ENCODE peak calls at places on chromosomes 3 and 15, in five cellular contexts. E is epithelial cell of esophagus, M is ovary, F is uterus, H is dorsolateral prefrontal cortex. Z is an unnamed sample.

GRCh38 chr3:52126036-52126435 is 28.2 kb downstream of the POC1A start:
- DNase-seq in E (no peak), M (no peak), F (no peak), H (no peak), Z (no peak)

GRCh38 chr3:154314152-154314551 is 10.1 kb downstream of the DHX36 start:
- DNase-seq in E (no peak), M (no peak), F (no peak), H (no peak), Z (no peak)

GRCh38 chr3:52596658-52597265 is 60.4 kb downstream of the UQCC5 start:
- DNase-seq in E (no peak), M (no peak), F (no peak), H (peak; percentile 80), Z (no peak)

GRCh38 chr3:65539620-65540019 is 499.1 kb downstream of the MAGI1 start:
- DNase-seq in E (no peak), M (no peak), F (no peak), H (no peak), Z (peak; percentile 55)

GRCh38 chr3:119562307-119562961 is 3.0 kb upstream of the CD80 start:
- DNase-seq in E (no peak), M (no peak), F (no peak), H (no peak), Z (no peak)

GRCh38 chr3:138332472-138333073 is 2.9 kb upstream of the NME9 start:
- DNase-seq in E (peak; percentile 41), M (no peak), F (no peak), H (no peak), Z (peak; percentile 52)

GRCh38 chr15:29331669-29332068 is 62.0 kb upstream of the NSMCE3 start:
- DNase-seq in E (peak; percentile 4), M (no peak), F (no peak), H (no peak), Z (no peak)

GRCh38 chr3:71456155-71456554 is 127.4 kb downstream of the FOXP1 start:
- DNase-seq in E (no peak), M (no peak), F (no peak), H (no peak), Z (no peak)

GRCh38 chr3:168419091-168419490 is 323.4 kb upstream of the GOLIM4 start:
- DNase-seq in E (no peak), M (no peak), F (no peak), H (no peak), Z (peak; percentile 64)

GRCh38 chr3:49625971-49626640 is 48.0 kb upstream of the APEH start:
- DNase-seq in E (no peak), M (no peak), F (no peak), H (peak; percentile 39), Z (no peak)

GRCh38 chr15:40582726-40583246 is 11.3 kb upstream of the KNL1 start:
- DNase-seq in E (peak; percentile 17), M (no peak), F (no peak), H (no peak), Z (no peak)

GRCh38 chr3:36895488-36896409 is 49.1 kb downstream of the TRANK1 start:
- DNase-seq in E (no peak), M (no peak), F (no peak), H (no peak), Z (no peak)

GRCh38 chr3:142104763-142105162 is 44.6 kb downstream of the TFDP2 start:
- DNase-seq in E (no peak), M (no peak), F (no peak), H (no peak), Z (no peak)

GRCh38 chr3:189459231-189459630 is 172.0 kb upstream of the TP63 start:
- DNase-seq in E (no peak), M (no peak), F (no peak), H (no peak), Z (no peak)

GRCh38 chr15:53694534-53694874 is 65.0 kb downstream of the WDR72 start:
- DNase-seq in E (no peak), M (no peak), F (no peak), H (no peak), Z (no peak)

DNA sequence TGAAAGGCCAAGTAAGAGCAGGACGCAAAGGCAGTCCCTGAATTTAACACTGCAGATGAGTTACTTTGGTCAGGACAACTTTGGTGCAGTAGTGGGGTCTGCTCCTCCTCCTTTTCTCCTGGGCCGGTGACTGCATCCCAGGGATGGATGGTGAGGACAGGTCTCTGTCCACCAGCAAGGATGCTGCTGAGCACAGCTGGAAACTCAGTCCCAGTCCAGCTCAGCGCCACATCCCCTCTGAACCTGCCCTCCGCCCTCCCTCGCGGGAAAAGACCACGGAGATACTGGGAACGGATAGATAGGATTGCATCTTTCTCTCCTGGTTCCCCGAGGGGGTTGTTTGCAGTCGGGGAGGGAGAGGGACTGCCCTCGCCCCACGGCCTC is 13.8 kb downstream of the GRAMD2A start:
- DNase-seq in E (no peak), M (no peak), F (no peak), H (no peak), Z (no peak)
- H3K4me3 ChIP-seq in E (peak overlapping the region; percentile 7), M (no peak overlapping the region), F (no peak overlapping the region), H (peak overlapping the region; percentile 65), Z (no peak overlapping the region)

DNA sequence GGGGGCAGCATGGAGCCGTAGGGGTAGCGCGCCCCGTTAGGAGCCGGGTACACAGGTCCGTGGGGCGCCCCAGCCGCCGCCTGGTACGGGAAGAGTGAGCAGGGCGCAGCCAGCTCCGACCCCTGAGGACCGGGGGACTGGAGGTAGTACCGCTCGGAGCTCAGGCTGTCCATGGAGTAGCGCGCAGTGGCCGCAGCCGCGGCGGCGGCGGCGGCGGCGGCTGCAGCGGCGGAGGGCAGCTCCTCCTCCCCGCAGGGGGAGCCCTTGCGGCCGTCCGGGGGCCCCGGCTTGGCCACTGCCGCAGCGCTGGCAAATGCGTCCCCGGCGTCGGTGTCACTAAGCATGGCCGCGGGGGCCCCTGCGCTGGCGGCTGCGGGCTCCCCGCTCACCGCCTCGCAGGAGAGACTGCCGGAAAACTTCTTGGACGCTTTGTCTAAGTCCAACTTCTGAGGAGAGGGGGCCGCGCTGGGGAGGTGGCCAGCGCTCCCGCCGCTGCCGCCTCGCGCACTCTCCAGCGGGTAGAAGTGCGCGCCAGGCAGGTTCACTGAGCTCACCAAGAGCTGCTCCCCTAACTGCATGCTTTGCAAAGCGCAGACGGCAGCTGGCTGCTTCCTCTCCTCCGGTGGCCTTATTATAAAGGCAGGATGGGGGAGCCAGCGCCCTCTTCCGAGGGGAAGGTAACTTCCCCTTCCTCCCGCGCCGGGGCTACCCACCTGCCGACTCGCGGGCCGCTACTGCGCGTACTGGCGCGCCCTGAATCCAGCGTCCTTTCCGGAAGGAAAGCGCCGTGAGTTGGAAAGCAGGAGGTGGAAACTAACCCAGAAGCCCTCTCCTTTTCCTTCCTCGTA is at the start of gene EOMES:
- DNase-seq in E (peak; percentile 61), M (no peak), F (no peak), H (no peak), Z (peak; percentile 79)
- H3K4me3 ChIP-seq in E (peak within 1 kb of the TSS; percentile 43), M (peak within 1 kb of the TSS; percentile 9), F (peak within 1 kb of the TSS; percentile 22), H (peak within 1 kb of the TSS; percentile 60), Z (peak within 1 kb of the TSS; percentile 59)

GRCh38 chr15:85625856-85626255 is 168.9 kb downstream of the KLHL25 start:
- DNase-seq in E (peak; percentile 44), M (no peak), F (no peak), H (no peak), Z (no peak)

GRCh38 chr15:85624241-85624855 is 170.4 kb downstream of the KLHL25 start:
- DNase-seq in E (no peak), M (no peak), F (no peak), H (no peak), Z (no peak)

GRCh38 chr15:85627245-85627935 is 167.3 kb downstream of the KLHL25 start:
- DNase-seq in E (no peak), M (no peak), F (no peak), H (no peak), Z (no peak)

GRCh38 chr15:85623648-85624047 is 171.1 kb downstream of the KLHL25 start:
- DNase-seq in E (no peak), M (no peak), F (no peak), H (no peak), Z (no peak)

DNA sequence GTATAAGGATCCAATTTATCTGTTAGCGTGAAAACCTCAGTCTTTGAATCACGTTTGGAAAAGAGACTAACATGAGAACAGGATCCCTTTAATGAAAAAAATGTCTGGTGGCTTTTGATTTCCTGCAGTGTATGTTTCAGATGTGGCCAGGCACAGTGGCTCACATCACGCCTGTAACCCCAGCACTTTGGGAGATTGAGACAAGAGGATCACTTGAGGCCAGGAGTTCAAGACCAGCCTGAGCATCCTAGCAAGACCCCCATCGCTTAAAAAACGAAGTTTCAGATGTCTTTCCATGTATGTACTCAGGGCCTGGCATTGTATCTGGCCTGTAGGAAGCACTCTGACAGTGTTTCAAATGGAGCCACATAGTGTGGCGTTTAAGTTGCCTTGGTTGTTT is 169.3 kb downstream of the KLHL25 start:
- DNase-seq in E (no peak), M (no peak), F (no peak), H (no peak), Z (no peak)
- H3K4me3 ChIP-seq in E (no peak overlapping the region), M (no peak overlapping the region), F (peak overlapping the region; percentile 64), H (no peak overlapping the region), Z (no peak overlapping the region)

GRCh38 chr3:196602673-196603072 is 34.2 kb downstream of the FBXO45 start:
- DNase-seq in E (no peak), M (no peak), F (no peak), H (no peak), Z (no peak)

GRCh38 chr3:196600359-196600758 is 31.9 kb downstream of the FBXO45 start:
- DNase-seq in E (no peak), M (no peak), F (no peak), H (no peak), Z (no peak)

GRCh38 chr3:196608693-196609092 is 30.8 kb upstream of the NRROS start:
- DNase-seq in E (no peak), M (no peak), F (no peak), H (no peak), Z (no peak)

GRCh38 chr3:196603683-196604082 is 35.2 kb downstream of the FBXO45 start:
- DNase-seq in E (no peak), M (no peak), F (no peak), H (no peak), Z (no peak)

DNA sequence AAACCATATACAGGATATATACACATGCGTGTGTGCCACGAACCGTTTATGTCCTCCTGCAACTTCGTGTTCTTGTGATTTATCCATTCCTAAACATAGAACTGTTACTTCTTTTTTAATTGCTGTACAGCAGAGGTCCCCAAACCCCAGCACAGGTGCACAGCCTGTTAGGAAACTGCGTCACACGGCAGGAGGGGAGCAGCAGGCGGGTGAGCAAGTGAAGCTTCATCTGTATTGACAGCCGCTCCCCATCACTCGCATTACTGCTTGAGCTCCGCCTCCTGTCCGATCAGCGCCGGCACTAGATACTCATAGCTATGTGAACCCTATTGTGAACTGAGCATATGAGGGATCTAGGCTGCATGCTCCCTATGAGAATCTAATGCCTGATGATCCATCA is 34.9 kb upstream of the NRROS start:
- DNase-seq in E (no peak), M (no peak), F (no peak), H (no peak), Z (no peak)
- H3K4me3 ChIP-seq in E (no peak overlapping the region), M (no peak overlapping the region), F (no peak overlapping the region), H (no peak overlapping the region), Z (no peak overlapping the region)

GRCh38 chr3:171491412-171491811 is 31.2 kb upstream of the TNIK start:
- DNase-seq in E (no peak), M (no peak), F (no peak), H (no peak), Z (no peak)
- H3K4me3 ChIP-seq in E (no peak overlapping the region), M (no peak overlapping the region), F (no peak overlapping the region), H (no peak overlapping the region), Z (no peak overlapping the region)